ENCODE peak calls at places on chromosomes 12 and 14, in five cellular contexts. I is K562, K is GM12878, W is upper lobe of left lung, X is HepG2. N is an unnamed sample.

GRCh38 chr14:54570651-54571415 is 3.9 kb downstream of the SAMD4A start:
- ATAC-seq in W (no peak), I (no peak), K (no peak), X (no peak), N (no peak)

GRCh38 chr14:57061009-57061711 is 207.5 kb downstream of the EXOC5 start:
- ATAC-seq in W (no peak), I (no peak), X (no peak), K (peak), N (no peak)

GRCh38 chr14:68784298-68784910 is 8.5 kb downstream of the ZFP36L1 start:
- ATAC-seq in W (no peak), K (peak), I (no peak), X (peak), N (no peak)

GRCh38 chr12:53485955-53486729 is 13.1 kb downstream of the MAP3K12 start:
- ATAC-seq in K (no peak), W (no peak), X (peak), I (no peak), N (no peak)

GRCh38 chr14:33103489-33103888 is 164.8 kb downstream of the NPAS3 start:
- ATAC-seq in K (no peak), W (no peak), I (no peak), X (no peak), N (no peak)

GRCh38 chr12:80861636-80862378 is 75.9 kb downstream of the LIN7A start:
- ATAC-seq in K (no peak), W (no peak), X (no peak), I (no peak), N (no peak)

GRCh38 chr12:6267007-6267721 is 43.3 kb upstream of the PLEKHG6 start:
- ATAC-seq in K (peak), W (peak), X (peak), I (no peak), N (peak)

GRCh38 chr12:3771853-3772252 is 18.9 kb upstream of the CRACR2A start:
- ATAC-seq in X (no peak), K (no peak), W (no peak), I (no peak), N (no peak)

GRCh38 chr12:96249196-96250118 is 55.3 kb downstream of the ELK3 start:
- ATAC-seq in K (no peak), X (no peak), I (peak), W (no peak), N (peak)

GRCh38 chr14:65042731-65043372 is 56.2 kb downstream of the FNTB start:
- ATAC-seq in W (peak), X (no peak), I (peak), K (peak), N (no peak)

GRCh38 chr12:95143784-95144205 is 70.4 kb upstream of the NR2C1 start:
- ATAC-seq in I (no peak), W (no peak), K (no peak), X (no peak), N (no peak)

GRCh38 chr12:14824012-14824634 is 10.1 kb upstream of the SMCO3 start:
- ATAC-seq in K (no peak), X (no peak), I (no peak), W (no peak), N (no peak)

GRCh38 chr12:7439579-7440505 is 4.1 kb downstream of the CD163L1 start:
- ATAC-seq in W (peak), I (peak), K (no peak), X (no peak), N (peak)

GRCh38 chr12:52349196-52349595 is 18.1 kb downstream of the KRT85 start:
- ATAC-seq in W (no peak), X (no peak), K (peak), I (no peak), N (no peak)

GRCh38 chr12:24798335-24798734 is 150.6 kb downstream of the BCAT1 start:
- ATAC-seq in W (no peak), X (no peak), I (no peak), K (peak), N (no peak)

GRCh38 chr12:68521321-68521839 is 89.3 kb upstream of the RAP1B start:
- ATAC-seq in K (no peak), X (no peak), I (no peak), W (no peak), N (no peak)

GRCh38 chr12:127133675-127134335 is 1133.2 kb upstream of the TMEM132C start:
- ATAC-seq in K (no peak), I (no peak), W (no peak), X (no peak), N (no peak)

GRCh38 chr14:70971588-70971987 is 64.3 kb downstream of the PCNX1 start:
- ATAC-seq in I (no peak), X (no peak), W (no peak), K (no peak), N (no peak)

GRCh38 chr14:54622189-54622958 is 55.4 kb downstream of the SAMD4A start:
- ATAC-seq in X (no peak), K (peak), I (peak), W (no peak), N (no peak)

DNA sequence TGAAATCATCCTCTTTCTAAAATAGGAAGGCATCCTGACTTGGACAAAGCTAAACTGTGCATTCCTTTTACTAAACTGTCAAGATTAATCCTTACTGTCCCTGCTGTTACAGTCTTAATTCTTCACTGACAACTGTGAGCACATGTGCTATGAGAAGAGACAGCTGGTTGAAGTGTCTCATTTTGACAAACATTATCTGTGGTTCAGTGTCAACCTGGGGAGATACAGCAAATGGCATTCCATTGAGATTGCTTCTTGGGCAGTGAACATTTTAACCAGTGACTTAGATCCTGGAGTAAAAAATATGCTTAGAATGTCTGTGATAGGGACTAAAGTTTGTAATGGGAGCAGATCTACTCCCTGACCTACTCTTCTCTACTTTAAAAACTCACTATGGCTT is 552.6 kb upstream of the ATP2B1 start:
- ATAC-seq in K (no peak), X (no peak), I (no peak), W (no peak), N (no peak)
- TF ChIP-seq EP300 in K (no peak), X (no peak), I (no peak), W (no peak), N (no peak)

DNA sequence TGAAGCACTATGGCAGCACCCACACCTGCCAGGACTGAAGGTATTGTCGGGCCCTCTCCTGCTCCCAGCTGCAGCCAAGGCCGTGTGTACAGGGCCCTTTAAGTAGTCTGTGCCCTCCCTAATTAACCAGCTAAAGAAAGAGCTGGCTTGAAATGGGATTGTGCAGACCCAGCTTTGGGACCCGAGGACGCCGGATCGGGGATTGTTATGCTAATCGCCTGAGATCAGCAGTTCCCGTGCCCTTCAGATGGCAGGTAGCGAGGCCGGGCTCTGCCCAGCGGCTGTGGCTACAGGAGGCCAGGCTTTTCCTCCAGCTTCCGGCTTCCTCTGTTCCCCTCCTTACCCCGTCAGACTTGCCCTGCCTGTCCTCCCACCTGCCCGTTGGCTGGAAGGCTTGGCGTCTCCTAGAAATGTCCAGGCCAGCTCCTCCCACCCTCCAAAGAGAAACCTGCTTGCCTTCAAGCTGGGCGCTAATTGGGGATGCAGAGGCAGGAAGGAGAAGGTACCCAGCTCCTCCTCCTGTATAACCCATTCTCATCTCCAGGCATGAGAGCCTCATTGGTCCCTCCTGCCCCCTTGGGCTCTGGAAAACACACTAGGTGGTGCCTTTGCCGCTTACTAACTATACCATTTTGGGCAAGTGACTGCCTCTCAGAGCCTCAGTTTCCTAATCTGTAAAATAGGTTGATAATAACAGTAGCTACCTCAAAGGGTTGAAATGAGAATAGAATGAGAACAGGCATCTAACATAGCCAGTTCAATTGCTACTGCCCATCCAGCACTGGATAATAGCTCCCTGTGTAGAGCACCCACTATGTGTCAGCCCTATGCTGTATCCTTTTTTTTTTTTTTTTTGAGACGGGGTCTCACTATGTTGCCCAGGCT is 25.8 kb upstream of the MSI1 start:
- ATAC-seq in X (no peak), K (peak), W (peak), I (no peak), N (no peak)
- H3K4me3 ChIP-seq in X (no peak), K (no peak), W (no peak), I (no peak), N (no peak)

GRCh38 chr14:102560436-102561261 is 31.8 kb upstream of the RCOR1 start:
- ATAC-seq in X (peak), W (peak), K (no peak), I (peak), N (no peak)
- TF ChIP-seq POLR2AphosphoS5 in X (no peak), W (no peak), K (no peak), I (no peak), N (no peak)

GRCh38 chr12:106357549-106358409 is at the start of gene POLR3B:
- ATAC-seq in K (peak), W (peak), X (peak), I (peak), N (peak)
- TF ChIP-seq EP300 in K (no peak), W (no peak), X (peak), I (peak), N (no peak)

DNA sequence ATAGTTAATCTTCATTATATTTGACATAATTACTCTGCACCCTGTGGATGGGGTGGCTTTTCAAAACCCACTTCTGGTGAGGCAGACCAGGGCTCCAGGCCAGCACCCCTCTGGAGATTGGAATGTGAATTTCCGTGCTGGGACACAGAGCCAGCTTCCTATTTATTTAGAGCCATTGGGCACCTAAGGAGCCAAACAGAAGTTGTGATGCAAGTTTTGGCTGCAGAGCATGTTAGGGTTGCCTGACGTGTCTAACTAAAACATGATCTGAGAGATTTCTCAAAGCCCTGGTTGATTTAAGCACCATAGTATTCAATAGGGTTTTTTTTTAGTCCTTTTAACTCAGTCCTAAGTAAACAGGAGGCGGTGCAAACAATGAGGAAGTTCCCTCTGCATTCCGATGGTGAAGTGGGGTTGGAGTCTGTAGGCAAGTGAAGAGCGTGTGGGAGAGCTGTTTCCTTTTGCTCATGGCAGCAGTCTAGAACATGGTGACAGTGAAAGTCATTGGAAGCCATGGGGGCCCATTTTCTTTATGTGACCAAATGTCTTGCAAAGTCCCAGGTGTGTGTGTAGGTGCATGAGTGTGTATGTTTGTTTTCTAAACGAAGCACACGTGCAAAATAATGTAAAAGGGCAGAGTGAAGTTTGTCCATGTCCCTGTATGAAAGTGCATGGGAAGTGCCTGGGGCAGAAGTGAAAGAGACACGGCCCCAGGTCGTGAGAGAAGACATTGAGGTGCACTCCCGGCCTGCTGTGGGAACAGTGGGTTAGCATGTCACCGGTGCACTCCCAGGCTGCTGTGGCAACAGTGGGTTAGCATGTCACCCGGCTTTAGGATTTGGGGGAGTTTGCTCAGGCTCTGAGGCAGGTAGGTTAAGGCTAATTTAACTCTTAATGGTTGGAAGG is 117.7 kb downstream of the PRKCH start:
- ATAC-seq in W (peak), X (peak), K (peak), I (peak), N (peak)
- H3K4me3 ChIP-seq in W (peak), X (peak), K (peak), I (no peak), N (no peak)